ENCODE peak calls at places on chromosomes 4 and X, in five cellular contexts. One of them, this sample, is unnamed.

GRCh38 chr4:148776944-148777343 is 334.7 kb upstream of the NR3C2 start:
- DNase-seq in GM06990: no peak
- DNase-seq in hepatocyte: no peak
- DNase-seq in OCI-LY7: no peak
- DNase-seq in heart right ventricle: no peak
- DNase-seq in this sample: no peak

GRCh38 chrX:139058831-139059495 is 347.4 kb upstream of the FGF13 start:
- DNase-seq in GM06990: peak
- DNase-seq in hepatocyte: peak
- DNase-seq in OCI-LY7: no peak
- DNase-seq in heart right ventricle: no peak
- DNase-seq in this sample: no peak

GRCh38 chrX:154457491-154458115 is 478 bp upstream of the PLXNA3 start:
- DNase-seq in GM06990: peak
- DNase-seq in hepatocyte: peak
- DNase-seq in OCI-LY7: peak
- DNase-seq in heart right ventricle: peak
- DNase-seq in this sample: no peak

GRCh38 chrX:150044556-150044955 is 106.3 kb upstream of the EOLA2 start:
- DNase-seq in GM06990: no peak
- DNase-seq in hepatocyte: no peak
- DNase-seq in OCI-LY7: no peak
- DNase-seq in heart right ventricle: no peak
- DNase-seq in this sample: no peak

GRCh38 chrX:20060961-20061868 is 55.5 kb downstream of the MAP7D2 start:
- DNase-seq in GM06990: peak
- DNase-seq in hepatocyte: no peak
- DNase-seq in OCI-LY7: peak
- DNase-seq in heart right ventricle: no peak
- DNase-seq in this sample: no peak

GRCh38 chr4:77699731-77700210 is 94.2 kb downstream of the CXCL13 start:
- DNase-seq in GM06990: no peak
- DNase-seq in hepatocyte: peak
- DNase-seq in OCI-LY7: peak
- DNase-seq in heart right ventricle: no peak
- DNase-seq in this sample: peak

GRCh38 chr4:2364654-2365053 is 53.8 kb downstream of the ZFYVE28 start:
- DNase-seq in GM06990: no peak
- DNase-seq in hepatocyte: no peak
- DNase-seq in OCI-LY7: no peak
- DNase-seq in heart right ventricle: peak
- DNase-seq in this sample: no peak

GRCh38 chr4:15778191-15778741 is at the start of gene CD38:
- DNase-seq in GM06990: peak
- DNase-seq in hepatocyte: peak
- DNase-seq in OCI-LY7: peak
- DNase-seq in heart right ventricle: peak
- DNase-seq in this sample: no peak

GRCh38 chr4:19319607-19320006 is 932.1 kb upstream of the SLIT2 start:
- DNase-seq in GM06990: no peak
- DNase-seq in hepatocyte: no peak
- DNase-seq in OCI-LY7: no peak
- DNase-seq in heart right ventricle: no peak
- DNase-seq in this sample: no peak

GRCh38 chr4:190019023-190019858 is 7.8 kb downstream of the FRG2 start:
- DNase-seq in GM06990: no peak
- DNase-seq in hepatocyte: no peak
- DNase-seq in OCI-LY7: no peak
- DNase-seq in heart right ventricle: no peak
- DNase-seq in this sample: no peak

GRCh38 chr4:95231713-95232112 is 317.1 kb downstream of the UNC5C start:
- DNase-seq in GM06990: no peak
- DNase-seq in hepatocyte: peak
- DNase-seq in OCI-LY7: no peak
- DNase-seq in heart right ventricle: no peak
- DNase-seq in this sample: no peak

GRCh38 chr4:76449824-76450223 is 14.8 kb downstream of the SHROOM3 start:
- DNase-seq in GM06990: no peak
- DNase-seq in hepatocyte: peak
- DNase-seq in OCI-LY7: no peak
- DNase-seq in heart right ventricle: no peak
- DNase-seq in this sample: no peak

GRCh38 chr4:35565640-35566039 is 678.7 kb downstream of the ARAP2 start:
- DNase-seq in GM06990: no peak
- DNase-seq in hepatocyte: no peak
- DNase-seq in OCI-LY7: no peak
- DNase-seq in heart right ventricle: no peak
- DNase-seq in this sample: no peak

GRCh38 chrX:80876877-80877276 is 67.2 kb upstream of the BRWD3 start:
- DNase-seq in GM06990: peak
- DNase-seq in hepatocyte: peak
- DNase-seq in OCI-LY7: peak
- DNase-seq in heart right ventricle: no peak
- DNase-seq in this sample: no peak

GRCh38 chr4:152356428-152357034 is 179.4 kb downstream of the FBXW7 start:
- DNase-seq in GM06990: no peak
- DNase-seq in hepatocyte: no peak
- DNase-seq in OCI-LY7: no peak
- DNase-seq in heart right ventricle: no peak
- DNase-seq in this sample: no peak
- TF ChIP-seq CTCF in GM06990: peak
- TF ChIP-seq CTCF in hepatocyte: peak
- TF ChIP-seq CTCF in OCI-LY7: peak
- TF ChIP-seq CTCF in heart right ventricle: no peak
- TF ChIP-seq CTCF in this sample: no peak

GRCh38 chrX:112081781-112082482 is 644 bp downstream of the TRPC5 start:
- DNase-seq in GM06990: no peak
- DNase-seq in hepatocyte: peak
- DNase-seq in OCI-LY7: no peak
- DNase-seq in heart right ventricle: no peak
- DNase-seq in this sample: no peak
- H3K4me3 ChIP-seq in GM06990: no peak
- H3K4me3 ChIP-seq in hepatocyte: no peak
- H3K4me3 ChIP-seq in OCI-LY7: no peak
- H3K4me3 ChIP-seq in heart right ventricle: no peak
- H3K4me3 ChIP-seq in this sample: no peak

DNA sequence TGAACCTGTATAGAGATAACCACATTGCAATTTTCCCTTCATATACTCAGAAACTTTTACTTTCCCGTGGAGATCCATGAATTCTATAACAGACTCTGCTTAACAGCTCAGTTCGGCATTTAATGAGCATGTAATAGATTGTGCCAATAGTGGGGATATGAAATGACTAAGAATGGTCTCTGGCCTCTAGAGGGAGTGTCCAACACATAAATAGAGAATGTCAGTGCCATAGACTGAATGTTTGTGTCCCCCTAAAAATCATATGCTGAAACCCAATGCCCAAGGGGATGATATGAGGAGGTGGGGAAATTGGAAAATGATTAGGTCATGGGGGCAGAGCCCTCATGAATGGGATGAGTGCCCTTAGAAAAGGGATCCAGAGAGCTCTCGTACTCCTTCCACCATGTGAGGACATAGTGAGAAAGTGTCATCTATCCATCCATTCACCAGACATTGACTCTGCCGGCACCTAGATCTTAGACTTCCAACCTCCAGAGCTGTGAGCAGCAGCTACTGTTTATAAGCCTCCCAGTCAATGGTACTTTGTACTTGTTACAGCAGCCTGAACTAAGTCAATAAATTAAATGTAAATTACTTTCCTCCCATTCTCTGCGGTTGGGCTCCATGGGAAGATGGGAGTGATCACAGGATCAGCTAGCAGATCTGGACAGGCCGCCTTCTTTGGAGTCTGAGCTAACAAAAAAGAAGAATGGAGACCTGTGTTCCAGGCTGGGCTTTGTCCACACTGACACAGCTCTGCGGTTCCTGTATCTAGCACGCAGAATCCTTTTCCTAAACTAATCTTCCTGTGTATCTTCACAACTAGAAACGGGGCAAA is 28.1 kb upstream of the HPSE start:
- DNase-seq in GM06990: no peak
- DNase-seq in hepatocyte: peak
- DNase-seq in OCI-LY7: peak
- DNase-seq in heart right ventricle: no peak
- DNase-seq in this sample: peak
- TF ChIP-seq CTCF in GM06990: peak
- TF ChIP-seq CTCF in hepatocyte: peak
- TF ChIP-seq CTCF in OCI-LY7: peak
- TF ChIP-seq CTCF in heart right ventricle: no peak
- TF ChIP-seq CTCF in this sample: peak

GRCh38 chr4:110485452-110485851 is 9.5 kb downstream of the ENPEP start:
- DNase-seq in GM06990: no peak
- DNase-seq in hepatocyte: no peak
- DNase-seq in OCI-LY7: no peak
- DNase-seq in heart right ventricle: no peak
- DNase-seq in this sample: no peak

GRCh38 chr4:110484029-110484428 is 8.1 kb downstream of the ENPEP start:
- DNase-seq in GM06990: peak
- DNase-seq in hepatocyte: no peak
- DNase-seq in OCI-LY7: peak
- DNase-seq in heart right ventricle: no peak
- DNase-seq in this sample: no peak

GRCh38 chr4:110483516-110483915 is 7.6 kb downstream of the ENPEP start:
- DNase-seq in GM06990: no peak
- DNase-seq in hepatocyte: no peak
- DNase-seq in OCI-LY7: no peak
- DNase-seq in heart right ventricle: no peak
- DNase-seq in this sample: no peak

GRCh38 chr4:110486226-110486625 is 10.3 kb downstream of the ENPEP start:
- DNase-seq in GM06990: no peak
- DNase-seq in hepatocyte: no peak
- DNase-seq in OCI-LY7: no peak
- DNase-seq in heart right ventricle: no peak
- DNase-seq in this sample: no peak

DNA sequence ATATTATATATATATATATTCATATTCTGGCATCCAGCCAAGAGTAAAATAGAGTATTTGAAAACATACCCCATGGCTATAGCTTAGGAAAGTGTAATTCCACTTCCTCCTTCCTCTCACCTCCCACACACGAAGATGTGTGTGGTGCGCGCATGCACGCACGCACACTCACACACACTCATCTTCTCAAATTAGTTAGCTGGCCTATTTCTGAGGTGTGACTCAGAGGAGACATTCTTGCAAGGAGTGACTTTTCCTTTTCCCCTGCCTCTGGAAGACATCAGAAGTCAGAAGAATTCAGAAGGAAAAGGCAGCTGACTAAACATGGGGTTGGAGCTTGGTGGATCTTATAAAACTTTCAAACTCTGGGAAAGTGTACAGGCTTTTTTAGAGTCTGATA is 8.8 kb downstream of the ENPEP start:
- DNase-seq in GM06990: no peak
- DNase-seq in hepatocyte: peak
- DNase-seq in OCI-LY7: no peak
- DNase-seq in heart right ventricle: no peak
- DNase-seq in this sample: peak
- H3K4me3 ChIP-seq in GM06990: no peak
- H3K4me3 ChIP-seq in hepatocyte: no peak
- H3K4me3 ChIP-seq in OCI-LY7: no peak
- H3K4me3 ChIP-seq in heart right ventricle: no peak
- H3K4me3 ChIP-seq in this sample: no peak

DNA sequence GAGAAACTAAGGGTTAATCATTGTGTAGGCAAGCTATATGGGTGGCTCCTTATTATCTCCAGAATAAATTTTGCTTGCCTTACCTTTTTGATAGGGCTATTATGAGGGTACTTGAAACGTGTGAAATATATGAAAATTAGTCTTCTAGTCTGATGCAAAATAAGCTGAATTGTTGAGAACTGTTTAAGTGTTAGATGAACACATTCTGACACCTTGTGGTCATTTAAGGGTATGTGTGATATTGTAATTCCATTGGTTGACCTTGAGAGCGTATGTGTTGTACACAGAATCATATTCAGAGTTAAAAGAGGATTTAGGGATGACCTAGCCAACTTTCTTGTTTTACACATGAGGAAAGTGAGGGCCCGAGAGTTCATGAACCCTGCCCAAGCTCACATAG is 44.6 kb upstream of the LINC00632 start:
- DNase-seq in GM06990: no peak
- DNase-seq in hepatocyte: peak
- DNase-seq in OCI-LY7: peak
- DNase-seq in heart right ventricle: no peak
- DNase-seq in this sample: no peak
- TF ChIP-seq CTCF in GM06990: peak
- TF ChIP-seq CTCF in hepatocyte: peak
- TF ChIP-seq CTCF in OCI-LY7: peak
- TF ChIP-seq CTCF in heart right ventricle: peak
- TF ChIP-seq CTCF in this sample: no peak

GRCh38 chr4:41287005-41287404 is 30.3 kb downstream of the UCHL1 start:
- DNase-seq in GM06990: no peak
- DNase-seq in hepatocyte: no peak
- DNase-seq in OCI-LY7: no peak
- DNase-seq in heart right ventricle: no peak
- DNase-seq in this sample: peak

GRCh38 chr4:41287852-41288251 is 31.1 kb downstream of the UCHL1 start:
- DNase-seq in GM06990: no peak
- DNase-seq in hepatocyte: no peak
- DNase-seq in OCI-LY7: no peak
- DNase-seq in heart right ventricle: no peak
- DNase-seq in this sample: no peak

GRCh38 chr4:41288254-41288653 is 31.5 kb downstream of the UCHL1 start:
- DNase-seq in GM06990: no peak
- DNase-seq in hepatocyte: no peak
- DNase-seq in OCI-LY7: no peak
- DNase-seq in heart right ventricle: no peak
- DNase-seq in this sample: no peak

GRCh38 chr4:41282362-41282761 is 25.6 kb downstream of the UCHL1 start:
- DNase-seq in GM06990: no peak
- DNase-seq in hepatocyte: no peak
- DNase-seq in OCI-LY7: no peak
- DNase-seq in heart right ventricle: no peak
- DNase-seq in this sample: no peak

GRCh38 chr4:41285202-41285876 is 28.6 kb downstream of the UCHL1 start:
- DNase-seq in GM06990: no peak
- DNase-seq in hepatocyte: no peak
- DNase-seq in OCI-LY7: no peak
- DNase-seq in heart right ventricle: no peak
- DNase-seq in this sample: no peak
- H3K4me3 ChIP-seq in GM06990: no peak
- H3K4me3 ChIP-seq in hepatocyte: no peak
- H3K4me3 ChIP-seq in OCI-LY7: no peak
- H3K4me3 ChIP-seq in heart right ventricle: no peak
- H3K4me3 ChIP-seq in this sample: no peak

GRCh38 chr4:180234730-180235129 is 2008.5 kb upstream of the TENM3 start:
- DNase-seq in GM06990: no peak
- DNase-seq in hepatocyte: no peak
- DNase-seq in OCI-LY7: no peak
- DNase-seq in heart right ventricle: no peak
- DNase-seq in this sample: no peak
- TF ChIP-seq CTCF in GM06990: no peak
- TF ChIP-seq CTCF in hepatocyte: no peak
- TF ChIP-seq CTCF in OCI-LY7: no peak
- TF ChIP-seq CTCF in heart right ventricle: no peak
- TF ChIP-seq CTCF in this sample: no peak

This sample was measured in HFF-Myc.